ENCODE peak calls at places on chromosomes 16 and 17, in nine cellular contexts. T is progenitor cell of endocrine pancreas; K is NCI-H1092; M is activated gamma-delta T cell treated with Interleukin-2 at 50 U/mL for 16 hours; R is stimulated activated CD8-positive, alpha-beta memory T cell treated with anti-CD3 and anti-CD28 coated beads, Interleukin-2, amount 100 ng/mL, for 48 hours; S is GDM1; O is NCI-H460; N is RCC 7860; E is naive B cell. Q is an unnamed sample.

GRCh38 chr16:81866820-81867440 is 87.8 kb downstream of the PLCG2 start:
- DNase-seq in T (no peak), K (no peak), M (no peak), R (no peak), S (no peak), O (no peak), N (no peak), E (no peak), Q (no peak)

GRCh38 chr16:15053904-15054303 is 2.0 kb downstream of the NTAN1 start:
- DNase-seq in T (no peak), K (no peak), M (no peak), R (no peak), S (no peak), O (no peak), N (no peak), E (no peak), Q (no peak)

GRCh38 chr17:60421273-60422161 is 772 bp upstream of the CHCT1 start:
- DNase-seq in T (peak; percentile 56), K (peak; percentile 41), M (peak; percentile 73), R (peak; percentile 71), S (peak; percentile 48), O (peak; percentile 62), N (peak; percentile 24), E (peak; percentile 72), Q (no peak)

GRCh38 chr17:46943511-46944393 is 20.8 kb downstream of the GOSR2 start:
- DNase-seq in T (no peak), K (no peak), M (no peak), R (no peak), S (no peak), O (no peak), N (peak; percentile 85), E (no peak), Q (no peak)

GRCh38 chr16:76683051-76683450 is 405.9 kb downstream of the CNTNAP4 start:
- DNase-seq in T (no peak), K (no peak), M (no peak), R (no peak), S (no peak), O (no peak), N (no peak), E (no peak), Q (no peak)

GRCh38 chr17:47239663-47240374 is 13.8 kb upstream of the ITGB3 start:
- DNase-seq in T (no peak), K (peak; percentile 10), M (no peak), R (no peak), S (peak; percentile 81), O (peak; percentile 22), N (peak; percentile 100), E (no peak), Q (no peak)

GRCh38 chr17:2707721-2708584 is 3.6 kb downstream of the CLUH start:
- DNase-seq in T (no peak), K (no peak), M (no peak), R (no peak), S (no peak), O (no peak), N (no peak), E (no peak), Q (peak; percentile 50)

GRCh38 chr17:44940768-44941167 is 6.8 kb downstream of the KIF18B start:
- DNase-seq in T (no peak), K (no peak), M (no peak), R (no peak), S (no peak), O (no peak), N (no peak), E (no peak), Q (no peak)

GRCh38 chr16:396605-397004 is 394 bp upstream of the NME4 start:
- DNase-seq in T (no peak), K (peak; percentile 39), M (no peak), R (no peak), S (peak; percentile 48), O (peak; percentile 52), N (no peak), E (no peak), Q (peak; percentile 60)

GRCh38 chr16:21104124-21104860 is 46.4 kb downstream of the DNAH3 start:
- DNase-seq in T (no peak), K (no peak), M (no peak), R (no peak), S (peak; percentile 23), O (no peak), N (no peak), E (no peak), Q (no peak)

GRCh38 chr17:78875331-78875730 is 27.7 kb downstream of the CEP295NL start:
- DNase-seq in T (no peak), K (no peak), M (no peak), R (no peak), S (no peak), O (no peak), N (no peak), E (no peak), Q (no peak)

GRCh38 chr16:24577167-24577566 is 37.8 kb downstream of the RBBP6 start:
- DNase-seq in T (no peak), K (no peak), M (no peak), R (no peak), S (no peak), O (no peak), N (no peak), E (no peak), Q (no peak)

GRCh38 chr16:84442416-84443145 is 61.9 kb downstream of the MEAK7 start:
- DNase-seq in T (no peak), K (no peak), M (no peak), R (no peak), S (no peak), O (no peak), N (no peak), E (no peak), Q (no peak)

GRCh38 chr17:4721203-4722135 is 9.8 kb upstream of the MED11 start:
- DNase-seq in T (no peak), K (no peak), M (no peak), R (no peak), S (no peak), O (peak; percentile 55), N (peak; percentile 88), E (no peak), Q (no peak)

GRCh38 chr17:66834919-66835454 is at the start of gene CACNG5:
- DNase-seq in T (peak; percentile 22), K (peak; percentile 36), M (no peak), R (no peak), S (no peak), O (no peak), N (no peak), E (no peak), Q (peak; percentile 85)

GRCh38 chr17:10513284-10514067 is 4.9 kb downstream of the MYH1 start:
- DNase-seq in T (no peak), K (no peak), M (no peak), R (no peak), S (no peak), O (no peak), N (no peak), E (no peak), Q (no peak)

GRCh38 chr16:47712276-47713224 is 251.4 kb downstream of the PHKB start:
- DNase-seq in T (no peak), K (no peak), M (no peak), R (no peak), S (no peak), O (no peak), N (no peak), E (no peak), Q (no peak)

GRCh38 chr16:50771366-50771765 is 29.5 kb downstream of the CYLD start:
- DNase-seq in T (no peak), K (no peak), M (no peak), R (no peak), S (no peak), O (no peak), N (no peak), E (no peak), Q (no peak)

GRCh38 chr17:50331085-50331791 is 14.7 kb upstream of the XYLT2 start:
- DNase-seq in T (no peak), K (no peak), M (no peak), R (no peak), S (no peak), O (no peak), N (peak; percentile 77), E (no peak), Q (no peak)

GRCh38 chr17:80649672-80650338 is 105.2 kb downstream of the RPTOR start:
- DNase-seq in T (no peak), K (peak; percentile 44), M (peak; percentile 31), R (peak; percentile 69), S (no peak), O (peak; percentile 25), N (peak; percentile 54), E (no peak), Q (peak; percentile 67)

GRCh38 chr16:69821844-69822173 is 59.7 kb downstream of the WWP2 start:
- DNase-seq in T (no peak), K (no peak), M (no peak), R (no peak), S (no peak), O (no peak), N (no peak), E (no peak), Q (no peak)

GRCh38 chr17:10516065-10516464 is 2.3 kb downstream of the MYH1 start:
- DNase-seq in T (no peak), K (no peak), M (no peak), R (no peak), S (no peak), O (no peak), N (no peak), E (no peak), Q (no peak)

GRCh38 chr16:65120811-65121721 is 797 bp downstream of the CDH11 start:
- DNase-seq in T (peak; percentile 27), K (no peak), M (no peak), R (no peak), S (no peak), O (no peak), N (no peak), E (no peak), Q (no peak)

GRCh38 chr16:84511180-84511800 is 6.8 kb upstream of the MEAK7 start:
- DNase-seq in T (peak; percentile 60), K (peak; percentile 75), M (peak; percentile 85), R (peak; percentile 75), S (peak; percentile 40), O (peak; percentile 46), N (peak; percentile 61), E (peak; percentile 74), Q (peak; percentile 73)

GRCh38 chr17:78777886-78778285 is 4.2 kb downstream of the CYTH1 start:
- DNase-seq in T (no peak), K (no peak), M (no peak), R (no peak), S (no peak), O (no peak), N (no peak), E (peak; percentile 19), Q (no peak)

GRCh38 chr16:89367538-89368059 is 122.8 kb downstream of the ANKRD11 start:
- DNase-seq in T (no peak), K (no peak), M (no peak), R (no peak), S (no peak), O (no peak), N (peak; percentile 8), E (no peak), Q (no peak)

Q was measured in HEK293T.